ENCODE peak calls at places on chromosomes 16 and 17, in five cellular contexts. A, N, Q, K and I are unnamed samples. For H3K4me1, the result is how much of the 10 kb centered on the place peaks cover.

GRCh38 chr17:42675984-42676423 is 790 bp downstream of the PLEKHH3 start:
- DNase-seq in Q (no peak), N (peak), A (no peak), K (peak), I (peak)

GRCh38 chr17:76000755-76001521 is at the start of gene CDK3:
- DNase-seq in A (no peak), K (no peak), Q (no peak), N (no peak), I (no peak)

GRCh38 chr17:82438401-82439193 is 12.0 kb downstream of the CYBC1 start:
- DNase-seq in K (no peak), Q (no peak), N (no peak), A (no peak), I (no peak)

GRCh38 chr16:63037761-63038562 is 1001.7 kb upstream of the CDH8 start:
- DNase-seq in N (no peak), K (no peak), Q (no peak), A (no peak), I (no peak)

GRCh38 chr16:85570213-85570734 is 42.8 kb upstream of the GSE1 start:
- DNase-seq in Q (no peak), A (no peak), K (no peak), N (no peak), I (no peak)

GRCh38 chr17:41769346-41769862 is 17.1 kb downstream of the JUP start:
- DNase-seq in Q (no peak), K (no peak), N (no peak), A (no peak), I (no peak)

GRCh38 chr16:54690710-54691109 is 240.0 kb upstream of the IRX5 start:
- DNase-seq in A (no peak), N (no peak), Q (no peak), K (no peak), I (no peak)

GRCh38 chr16:53257001-53257400 is 177.3 kb upstream of the RBL2 start:
- DNase-seq in K (no peak), A (no peak), N (no peak), Q (no peak), I (no peak)

GRCh38 chr17:47789611-47790520 is 31.7 kb downstream of the OSBPL7 start:
- DNase-seq in N (no peak), Q (peak), K (peak), A (no peak), I (peak)

GRCh38 chr17:1577657-1578428 is 15.3 kb upstream of the PITPNA start:
- DNase-seq in N (no peak), A (no peak), K (no peak), Q (no peak), I (no peak)

GRCh38 chr17:74159226-74159840 is 44.1 kb upstream of the RPL38 start:
- DNase-seq in Q (no peak), N (no peak), A (no peak), K (no peak), I (no peak)

GRCh38 chr16:10521681-10522274 is 58.6 kb downstream of the EMP2 start:
- DNase-seq in A (no peak), Q (peak), N (peak), K (peak), I (peak)

GRCh38 chr16:28917095-28917494 is 7.9 kb downstream of the RABEP2 start:
- DNase-seq in Q (no peak), N (no peak), A (no peak), K (peak), I (no peak)

GRCh38 chr17:30292490-30292858 is 730 bp upstream of the BLMH start:
- DNase-seq in A (no peak), K (no peak), N (no peak), Q (no peak), I (no peak)
- H3K27ac ChIP-seq in A (peak), K (peak), N (no peak), Q (no peak), I (peak)

DNA sequence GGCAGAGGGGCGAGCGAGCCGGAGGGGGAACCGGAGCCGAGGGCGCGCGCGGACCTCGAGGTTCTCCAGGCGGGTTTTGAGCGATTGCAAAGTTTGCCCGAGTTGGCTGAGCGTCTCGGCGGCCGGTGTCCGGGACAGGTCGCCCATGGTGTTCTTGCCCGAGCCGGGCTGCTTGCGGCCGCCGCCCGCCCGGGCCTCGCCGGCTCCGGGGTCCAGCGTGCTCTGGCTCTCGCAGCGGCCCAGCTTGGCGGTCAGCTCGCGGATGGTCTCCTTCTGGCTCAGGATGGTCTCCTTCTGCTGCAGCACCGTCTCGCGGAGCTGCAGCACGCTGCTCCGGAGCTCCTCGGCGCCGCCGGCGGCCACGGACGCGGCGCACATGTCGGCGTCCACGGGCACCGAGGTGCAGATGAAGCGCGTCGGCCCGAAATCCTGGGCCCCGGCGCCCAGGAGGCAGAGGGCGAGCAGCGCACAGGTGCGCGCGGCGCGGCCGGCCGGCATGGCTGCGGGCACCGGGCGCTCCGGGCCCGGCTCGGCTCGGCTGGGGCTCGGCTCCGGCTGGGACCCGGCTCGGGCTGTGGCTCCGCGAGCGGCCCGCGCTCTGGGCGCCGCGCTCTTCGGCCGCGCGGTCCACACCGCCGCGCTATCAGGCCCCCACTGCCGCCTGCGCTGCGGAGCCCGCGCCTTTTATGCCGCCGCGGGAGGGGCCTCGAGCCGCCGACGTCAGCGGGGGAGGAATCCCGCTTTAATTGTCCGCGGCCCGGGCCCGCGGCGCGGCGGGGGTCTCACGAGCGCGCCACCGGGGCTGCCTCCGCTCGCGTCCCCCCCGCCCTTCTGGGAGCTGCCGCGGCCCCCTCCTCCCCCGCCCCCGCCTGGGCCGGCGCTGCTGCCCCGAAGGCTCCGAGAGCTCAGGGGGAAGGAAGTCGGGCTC is at the start of gene NPTX1:
- DNase-seq in Q (peak), A (no peak), N (no peak), K (peak), I (no peak)
- H3K4me1 ChIP-seq in Q (under half), A (under half), N (under half), K (under half), I (under half)

DNA sequence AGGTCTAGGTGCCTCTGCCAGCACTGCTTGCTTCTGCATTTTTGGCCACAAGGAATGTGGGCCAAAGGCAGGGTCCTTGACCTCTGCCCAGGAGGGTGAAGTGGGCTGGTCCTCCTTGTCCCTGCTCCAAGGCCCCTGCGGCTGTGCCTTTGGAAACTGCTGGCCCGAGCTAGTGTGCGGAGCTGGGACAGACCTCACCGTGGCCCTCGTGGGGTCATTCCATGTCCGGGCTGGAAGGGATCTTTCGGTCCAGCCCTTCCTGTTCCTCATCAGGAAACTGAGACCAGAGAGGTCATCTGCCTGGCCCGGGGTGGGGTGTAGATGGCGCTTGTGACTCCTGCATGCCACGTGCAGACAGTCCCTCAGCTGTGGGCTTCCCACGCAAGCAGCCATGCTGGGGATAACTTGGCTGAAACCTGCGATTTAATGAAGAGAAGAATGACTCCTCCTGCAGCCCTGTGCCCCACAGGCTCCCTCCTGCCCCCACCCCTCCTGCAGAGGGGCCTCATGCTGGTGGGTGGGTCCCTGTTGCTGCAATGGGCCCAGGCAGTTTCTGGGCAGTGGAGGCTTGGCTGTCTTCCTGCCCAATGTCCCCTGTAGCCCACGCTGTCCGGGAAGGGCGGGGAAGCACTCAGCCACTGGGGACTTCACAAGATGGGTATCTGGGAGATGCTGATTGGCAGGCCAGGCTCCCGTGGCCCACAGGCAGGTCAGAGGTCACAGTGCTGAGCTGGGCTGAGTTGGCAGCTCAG is 245.2 kb downstream of the SEC14L1 start:
- DNase-seq in Q (no peak), K (no peak), N (no peak), A (no peak), I (no peak)
- H3K27ac ChIP-seq in Q (no peak), K (peak), N (no peak), A (peak), I (no peak)

GRCh38 chr17:66449418-66449977 is 147.1 kb downstream of the PRKCA start:
- DNase-seq in N (no peak), A (no peak), Q (no peak), K (no peak), I (no peak)

GRCh38 chr17:66451188-66452149 is 149.1 kb downstream of the PRKCA start:
- DNase-seq in Q (no peak), N (no peak), K (peak), A (no peak), I (peak)

GRCh38 chr17:66450008-66450856 is 147.8 kb downstream of the PRKCA start:
- DNase-seq in A (no peak), N (no peak), Q (no peak), K (no peak), I (no peak)

GRCh38 chr17:66448008-66448644 is 145.7 kb downstream of the PRKCA start:
- DNase-seq in K (no peak), Q (no peak), A (no peak), N (no peak), I (no peak)

DNA sequence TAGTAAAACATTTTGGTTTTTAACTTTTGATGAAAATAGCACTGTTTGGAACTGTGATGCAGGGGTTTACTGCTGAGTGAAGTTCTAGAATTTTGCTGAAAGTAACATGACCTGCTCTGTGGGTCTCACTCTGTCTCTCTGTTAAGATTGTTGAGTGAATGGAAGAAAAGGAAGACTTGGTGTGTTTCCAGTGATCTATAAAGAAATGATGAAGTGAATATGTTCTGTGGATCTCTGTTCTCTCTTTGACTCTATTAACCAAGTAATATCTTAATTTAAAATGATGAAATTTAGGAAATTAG is 148.4 kb downstream of the PRKCA start:
- DNase-seq in N (no peak), K (no peak), A (no peak), Q (no peak), I (no peak)
- H3K4me1 ChIP-seq in N (under half), K (under half), A (under half), Q (under half), I (under half)

GRCh38 chr16:70678898-70679652 is 6.8 kb downstream of the MTSS2 start:
- DNase-seq in Q (no peak), K (no peak), N (no peak), A (no peak), I (no peak)
- H3K27ac ChIP-seq in Q (no peak), K (peak), N (no peak), A (peak), I (no peak)